ENCODE peak calls at places on chromosomes 4 and X, in five cellular contexts. One of them, this sample, is unnamed.
A peak's percentile ranks its signal among the peaks of the same experiment; 100 is the strongest.

GRCh38 chrX:104432321-104432720 is 133.7 kb upstream of the IL1RAPL2 start:
- DNase-seq in K562: no peak
- DNase-seq in B cell: no peak
- DNase-seq in cardiac muscle cell: no peak
- DNase-seq in AG09319: no peak
- DNase-seq in this sample: no peak

GRCh38 chr4:19592391-19592790 is 659.3 kb upstream of the SLIT2 start:
- DNase-seq in AG09319: no peak
- DNase-seq in B cell: no peak
- DNase-seq in cardiac muscle cell: no peak
- DNase-seq in K562: no peak
- DNase-seq in this sample: no peak

GRCh38 chrX:19225906-19226305 is 103.6 kb upstream of the ADGRG2 start:
- DNase-seq in B cell: no peak
- DNase-seq in cardiac muscle cell: peak; percentile 23
- DNase-seq in AG09319: no peak
- DNase-seq in K562: no peak
- DNase-seq in this sample: no peak

GRCh38 chr4:52017809-52018208 is 2.4 kb downstream of the LRRC66 start:
- DNase-seq in AG09319: no peak
- DNase-seq in K562: no peak
- DNase-seq in B cell: no peak
- DNase-seq in cardiac muscle cell: no peak
- DNase-seq in this sample: no peak

GRCh38 chrX:128543114-128543513 is 490.9 kb upstream of the ACTRT1 start:
- DNase-seq in B cell: no peak
- DNase-seq in cardiac muscle cell: no peak
- DNase-seq in AG09319: no peak
- DNase-seq in K562: no peak
- DNase-seq in this sample: no peak

GRCh38 chr4:7559741-7560376 is 125.1 kb upstream of the PSAPL1 start:
- DNase-seq in B cell: no peak
- DNase-seq in K562: no peak
- DNase-seq in AG09319: no peak
- DNase-seq in cardiac muscle cell: no peak
- DNase-seq in this sample: no peak

GRCh38 chr4:105474110-105474518 is 252 bp upstream of the PPA2 start:
- DNase-seq in K562: no peak
- DNase-seq in AG09319: no peak
- DNase-seq in cardiac muscle cell: no peak
- DNase-seq in B cell: no peak
- DNase-seq in this sample: peak; percentile 94

GRCh38 chr4:20418865-20419451 is 167.3 kb downstream of the SLIT2 start:
- DNase-seq in cardiac muscle cell: peak; percentile 31
- DNase-seq in B cell: peak; percentile 36
- DNase-seq in AG09319: peak; percentile 46
- DNase-seq in K562: no peak
- DNase-seq in this sample: no peak

GRCh38 chr4:4985844-4986243 is 33.4 kb downstream of the CYTL1 start:
- DNase-seq in AG09319: no peak
- DNase-seq in B cell: no peak
- DNase-seq in K562: no peak
- DNase-seq in cardiac muscle cell: no peak
- DNase-seq in this sample: peak; percentile 17

GRCh38 chr4:73576366-73576765 is 43.9 kb downstream of the RASSF6 start:
- DNase-seq in cardiac muscle cell: no peak
- DNase-seq in B cell: no peak
- DNase-seq in AG09319: no peak
- DNase-seq in K562: no peak
- DNase-seq in this sample: no peak

GRCh38 chrX:30965751-30966150 is 76.7 kb upstream of the TAB3 start:
- DNase-seq in cardiac muscle cell: no peak
- DNase-seq in AG09319: no peak
- DNase-seq in B cell: no peak
- DNase-seq in K562: no peak
- DNase-seq in this sample: no peak

GRCh38 chr4:124432500-124432899 is 280.0 kb downstream of the ANKRD50 start:
- DNase-seq in AG09319: no peak
- DNase-seq in K562: no peak
- DNase-seq in B cell: no peak
- DNase-seq in cardiac muscle cell: no peak
- DNase-seq in this sample: no peak

GRCh38 chr4:84498203-84499026 is 677 bp downstream of the NKX6-1 start:
- DNase-seq in B cell: peak; percentile 30
- DNase-seq in AG09319: no peak
- DNase-seq in cardiac muscle cell: peak; percentile 49
- DNase-seq in K562: no peak
- DNase-seq in this sample: no peak

GRCh38 chrX:1412551-1413161 is 20.7 kb upstream of the SLC25A6 start:
- DNase-seq in B cell: no peak
- DNase-seq in K562: no peak
- DNase-seq in AG09319: no peak
- DNase-seq in cardiac muscle cell: no peak
- DNase-seq in this sample: no peak

GRCh38 chr4:3270141-3270611 is 21.2 kb downstream of the MSANTD1 start:
- DNase-seq in cardiac muscle cell: no peak
- DNase-seq in B cell: peak; percentile 2
- DNase-seq in AG09319: no peak
- DNase-seq in K562: no peak
- DNase-seq in this sample: no peak

GRCh38 chr4:137663376-137664054 is 131.2 kb upstream of the PCDH18 start:
- DNase-seq in AG09319: no peak
- DNase-seq in K562: no peak
- DNase-seq in B cell: no peak
- DNase-seq in cardiac muscle cell: no peak
- DNase-seq in this sample: no peak

GRCh38 chrX:140762061-140762460 is 52.5 kb downstream of the LINC00632 start:
- DNase-seq in K562: peak; percentile 26
- DNase-seq in AG09319: peak; percentile 40
- DNase-seq in B cell: peak; percentile 28
- DNase-seq in cardiac muscle cell: peak; percentile 67
- DNase-seq in this sample: peak; percentile 49

GRCh38 chr4:174380699-174381098 is 97.0 kb downstream of the CEP44 start:
- DNase-seq in B cell: no peak
- DNase-seq in K562: no peak
- DNase-seq in cardiac muscle cell: no peak
- DNase-seq in AG09319: no peak
- DNase-seq in this sample: no peak

GRCh38 chrX:118231464-118231863 is 114.4 kb upstream of the WDR44 start:
- DNase-seq in AG09319: no peak
- DNase-seq in B cell: no peak
- DNase-seq in cardiac muscle cell: no peak
- DNase-seq in K562: no peak
- DNase-seq in this sample: no peak

GRCh38 chr4:98618670-98619069 is 39.7 kb downstream of the TSPAN5 start:
- DNase-seq in cardiac muscle cell: no peak
- DNase-seq in AG09319: no peak
- DNase-seq in B cell: no peak
- DNase-seq in K562: no peak
- DNase-seq in this sample: no peak

GRCh38 chr4:83269256-83269655 is 15.3 kb downstream of the COQ2 start:
- DNase-seq in K562: no peak
- DNase-seq in AG09319: no peak
- DNase-seq in B cell: no peak
- DNase-seq in cardiac muscle cell: no peak
- DNase-seq in this sample: no peak

GRCh38 chrX:20228245-20228644 is 38.5 kb downstream of the RPS6KA3 start:
- DNase-seq in AG09319: no peak
- DNase-seq in B cell: no peak
- DNase-seq in K562: no peak
- DNase-seq in cardiac muscle cell: no peak
- DNase-seq in this sample: no peak

GRCh38 chr4:80221161-80221560 is 23.9 kb downstream of the PRDM8 start:
- DNase-seq in cardiac muscle cell: no peak
- DNase-seq in K562: no peak
- DNase-seq in B cell: no peak
- DNase-seq in AG09319: no peak
- DNase-seq in this sample: no peak
- TF ChIP-seq CTCF in cardiac muscle cell: peak; percentile 45
- TF ChIP-seq CTCF in K562: no peak
- TF ChIP-seq CTCF in B cell: peak; percentile 33
- TF ChIP-seq CTCF in AG09319: peak; percentile 54
- TF ChIP-seq CTCF in this sample: peak; percentile 49

GRCh38 chr4:173018446-173018845 is 150.2 kb upstream of the GALNT7 start:
- DNase-seq in K562: no peak
- DNase-seq in B cell: no peak
- DNase-seq in AG09319: no peak
- DNase-seq in cardiac muscle cell: no peak
- DNase-seq in this sample: no peak
- TF ChIP-seq CTCF in K562: no peak
- TF ChIP-seq CTCF in B cell: no peak
- TF ChIP-seq CTCF in AG09319: no peak
- TF ChIP-seq CTCF in cardiac muscle cell: no peak
- TF ChIP-seq CTCF in this sample: no peak

DNA sequence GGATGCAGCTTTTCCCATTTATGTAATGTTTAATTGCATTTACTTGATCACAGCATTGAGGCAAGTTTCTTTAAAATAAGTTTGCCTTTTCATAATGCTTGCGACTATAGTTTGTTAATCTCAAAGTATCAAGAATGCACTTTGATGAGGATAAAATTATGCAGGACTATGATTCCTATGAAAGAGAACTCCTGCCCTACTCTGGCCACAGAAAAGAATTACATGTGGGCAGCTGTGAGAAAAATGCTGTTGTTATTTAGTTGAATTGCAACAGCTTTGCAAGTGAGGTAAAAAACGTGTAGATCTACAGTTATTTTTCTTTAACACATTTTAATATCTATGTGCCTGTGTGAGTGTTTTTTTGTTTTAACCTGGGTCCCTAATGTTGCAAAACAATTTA is 12.5 kb upstream of the OSTC start:
- DNase-seq in cardiac muscle cell: no peak
- DNase-seq in AG09319: no peak
- DNase-seq in K562: no peak
- DNase-seq in B cell: no peak
- DNase-seq in this sample: no peak
- TF ChIP-seq CTCF in cardiac muscle cell: peak; percentile 30
- TF ChIP-seq CTCF in AG09319: peak; percentile 52
- TF ChIP-seq CTCF in K562: peak; percentile 11
- TF ChIP-seq CTCF in B cell: no peak
- TF ChIP-seq CTCF in this sample: no peak

DNA sequence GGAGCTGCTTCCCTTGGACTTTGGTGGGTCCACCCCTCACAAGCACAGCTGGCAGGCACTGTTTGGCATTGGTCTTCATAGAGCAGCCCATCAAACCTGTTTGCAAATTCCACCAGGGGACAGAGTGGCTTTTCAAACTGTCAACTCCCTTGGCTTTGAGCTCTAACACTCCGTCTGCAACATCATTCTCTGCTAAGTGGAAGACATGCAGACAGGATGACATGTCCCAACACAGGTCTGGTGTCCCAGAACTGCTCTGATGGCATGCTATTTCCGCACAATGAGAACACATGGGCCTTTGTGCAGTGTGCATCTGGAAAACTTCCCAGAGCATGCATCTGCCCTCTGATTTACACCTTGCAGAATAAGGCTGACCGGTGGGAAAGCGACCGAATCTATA is 212.7 kb upstream of the GYPA start:
- DNase-seq in cardiac muscle cell: peak; percentile 58
- DNase-seq in AG09319: no peak
- DNase-seq in K562: no peak
- DNase-seq in B cell: no peak
- DNase-seq in this sample: no peak
- TF ChIP-seq CTCF in cardiac muscle cell: no peak
- TF ChIP-seq CTCF in AG09319: no peak
- TF ChIP-seq CTCF in K562: no peak
- TF ChIP-seq CTCF in B cell: no peak
- TF ChIP-seq CTCF in this sample: no peak

GRCh38 chrX:48852857-48853256 is 17.4 kb upstream of the PCSK1N start:
- DNase-seq in B cell: no peak
- DNase-seq in cardiac muscle cell: no peak
- DNase-seq in AG09319: no peak
- DNase-seq in K562: no peak
- DNase-seq in this sample: no peak

GRCh38 chrX:48854898-48855297 is 19.5 kb upstream of the PCSK1N start:
- DNase-seq in K562: no peak
- DNase-seq in AG09319: no peak
- DNase-seq in B cell: no peak
- DNase-seq in cardiac muscle cell: no peak
- DNase-seq in this sample: no peak
- TF ChIP-seq CTCF in K562: peak; percentile 28
- TF ChIP-seq CTCF in AG09319: peak; percentile 30
- TF ChIP-seq CTCF in B cell: no peak
- TF ChIP-seq CTCF in cardiac muscle cell: peak; percentile 40
- TF ChIP-seq CTCF in this sample: no peak

DNA sequence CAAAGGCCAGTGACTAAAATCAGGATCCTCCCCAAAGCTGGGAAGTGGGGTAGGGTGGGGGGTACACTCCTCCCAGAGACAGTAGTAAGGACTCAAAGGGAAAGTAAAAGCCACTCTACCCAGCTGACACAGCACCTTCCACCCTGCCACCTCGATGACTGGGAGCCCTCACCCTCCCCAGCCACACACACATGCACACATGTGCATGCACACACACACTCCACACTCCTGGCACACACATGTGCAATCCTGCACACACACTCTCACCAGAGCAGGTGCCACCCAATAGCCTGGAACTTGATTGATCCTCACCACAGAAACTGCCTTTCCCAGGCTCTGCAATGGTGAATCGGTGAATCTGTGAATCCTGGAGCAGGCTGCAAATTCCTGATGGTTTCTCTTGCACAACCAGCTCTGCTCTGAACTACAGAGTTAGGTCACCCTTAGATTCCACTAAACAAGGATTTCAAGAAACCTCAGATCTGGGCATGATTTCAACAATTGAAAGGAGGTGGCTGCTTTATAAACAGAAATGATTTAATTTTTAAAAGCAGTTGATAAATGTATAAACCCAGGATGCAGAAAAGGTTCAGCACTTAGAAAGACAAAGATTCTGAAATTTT is 21.5 kb downstream of the AMOT start:
- DNase-seq in cardiac muscle cell: no peak
- DNase-seq in B cell: no peak
- DNase-seq in K562: no peak
- DNase-seq in AG09319: peak; percentile 64
- DNase-seq in this sample: no peak
- TF ChIP-seq CTCF in cardiac muscle cell: no peak
- TF ChIP-seq CTCF in B cell: no peak
- TF ChIP-seq CTCF in K562: no peak
- TF ChIP-seq CTCF in AG09319: no peak
- TF ChIP-seq CTCF in this sample: no peak

DNA sequence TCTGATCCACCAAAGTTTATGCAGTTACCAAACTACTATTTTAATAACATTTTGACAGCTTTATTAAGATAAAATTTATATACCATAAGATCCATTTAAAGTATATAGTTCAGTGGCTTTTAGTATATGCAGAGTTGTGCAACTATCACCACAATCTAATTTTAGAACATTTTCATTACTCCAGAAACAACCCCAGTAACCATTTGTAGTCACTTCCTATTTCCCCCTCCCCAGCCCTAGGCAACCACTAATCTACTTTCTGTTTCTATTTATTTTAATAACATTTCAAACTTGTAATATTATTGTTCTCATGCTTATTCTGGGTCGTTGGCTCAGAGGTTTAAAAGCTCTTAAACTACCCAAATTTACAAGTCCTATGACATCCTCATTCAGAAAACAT is 18.3 kb downstream of the XIAP start:
- DNase-seq in B cell: peak; percentile 30
- DNase-seq in cardiac muscle cell: no peak
- DNase-seq in K562: no peak
- DNase-seq in AG09319: no peak
- DNase-seq in this sample: no peak
- TF ChIP-seq CTCF in B cell: no peak
- TF ChIP-seq CTCF in cardiac muscle cell: no peak
- TF ChIP-seq CTCF in K562: no peak
- TF ChIP-seq CTCF in AG09319: no peak
- TF ChIP-seq CTCF in this sample: no peak

This sample was measured in endothelial cell.